ENCODE peak calls at places on chromosome 20, in six cellular contexts. I is fibroblast of lung; G is endodermal cell; T is naive thymus-derived CD4-positive, alpha-beta T cell; L is small intestine; J is stomach. X is an unnamed sample.

GRCh38 chr20:57069442-57069841 is 197.0 kb downstream of the BMP7 start:
- DNase-seq in L (no peak), J (no peak), I (no peak), T (no peak), G (no peak), X (no peak)

GRCh38 chr20:46230811-46231282 is 77.5 kb downstream of the CDH22 start:
- DNase-seq in L (no peak), T (no peak), G (peak; percentile 93), J (no peak), I (peak; percentile 40), X (no peak)

GRCh38 chr20:22453244-22454080 is 130.9 kb downstream of the FOXA2 start:
- DNase-seq in L (peak; percentile 69), I (no peak), J (no peak), T (no peak), G (no peak), X (no peak)

GRCh38 chr20:8940311-8940710 is 128.6 kb upstream of the PLCB4 start:
- DNase-seq in T (no peak), L (no peak), J (no peak), I (peak; percentile 44), G (no peak), X (no peak)

GRCh38 chr20:38997622-38998021 is 35.5 kb downstream of the DHX35 start:
- DNase-seq in I (peak; percentile 64), G (no peak), T (no peak), J (no peak), L (no peak), X (no peak)

GRCh38 chr20:7090753-7091310 is 323.3 kb downstream of the BMP2 start:
- DNase-seq in I (no peak), L (peak; percentile 1), J (no peak), T (no peak), G (peak; percentile 67), X (no peak)

GRCh38 chr20:25465398-25465797 is 57.9 kb downstream of the GINS1 start:
- DNase-seq in T (no peak), G (no peak), I (no peak), L (no peak), J (no peak), X (no peak)

GRCh38 chr20:47266847-47267515 is 89.5 kb downstream of the ZMYND8 start:
- DNase-seq in T (no peak), G (no peak), J (no peak), L (no peak), I (no peak), X (no peak)

GRCh38 chr20:12051206-12052163 is 133.8 kb downstream of the BTBD3 start:
- DNase-seq in G (no peak), J (no peak), T (no peak), L (no peak), I (no peak), X (no peak)

GRCh38 chr20:64188682-64189529 is 24.7 kb downstream of the MYT1 start:
- DNase-seq in I (peak; percentile 43), T (no peak), L (peak; percentile 59), G (peak; percentile 59), J (no peak), X (peak; percentile 64)

GRCh38 chr20:60586417-60587105 is 628.3 kb downstream of the CDH26 start:
- DNase-seq in I (no peak), L (no peak), J (no peak), T (no peak), G (no peak), X (no peak)

GRCh38 chr20:1434571-1435336 is 31.9 kb downstream of the NSFL1C start:
- DNase-seq in J (peak; percentile 30), I (peak; percentile 92), G (no peak), T (peak; percentile 32), L (peak; percentile 31), X (no peak)

GRCh38 chr20:62973033-62973745 is 20.7 kb downstream of the SLC17A9 start:
- DNase-seq in J (no peak), I (no peak), T (no peak), L (no peak), G (no peak), X (no peak)

GRCh38 chr20:10609276-10609675 is 64.5 kb downstream of the JAG1 start:
- DNase-seq in L (no peak), J (no peak), I (peak; percentile 75), G (no peak), T (no peak), X (no peak)

GRCh38 chr20:25761596-25761995 is 64.9 kb upstream of the ZNF337 start:
- DNase-seq in G (no peak), J (no peak), T (no peak), I (no peak), L (no peak), X (no peak)

GRCh38 chr20:57071283-57071701 is 195.1 kb downstream of the BMP7 start:
- DNase-seq in I (no peak), L (no peak), G (peak; percentile 93), T (no peak), J (no peak), X (no peak)

GRCh38 chr20:10060223-10060622 is 25.4 kb downstream of the ANKEF1 start:
- DNase-seq in J (no peak), I (peak; percentile 6), G (no peak), L (no peak), T (no peak), X (no peak)

GRCh38 chr20:9609892-9610502 is 95.6 kb downstream of the LAMP5 start:
- DNase-seq in T (no peak), G (peak; percentile 92), L (peak; percentile 70), J (peak; percentile 69), I (peak; percentile 47), X (peak; percentile 43)

GRCh38 chr20:33697129-33697528 is 10.9 kb upstream of the E2F1 start:
- DNase-seq in I (peak; percentile 75), G (no peak), T (no peak), J (no peak), L (no peak), X (no peak)

GRCh38 chr20:32312718-32313424 is 35.4 kb downstream of the KIF3B start:
- DNase-seq in G (no peak), T (no peak), L (peak; percentile 67), J (no peak), I (no peak), X (no peak)

GRCh38 chr20:56829788-56830385 is 200.8 kb downstream of the TFAP2C start:
- DNase-seq in J (no peak), I (no peak), L (no peak), G (peak; percentile 86), T (no peak), X (no peak)

GRCh38 chr20:57514273-57514751 is 10.6 kb downstream of the CTCFL start:
- DNase-seq in J (peak; percentile 76), L (peak; percentile 85), G (peak; percentile 91), T (no peak), I (peak; percentile 52), X (peak; percentile 45)

GRCh38 chr20:13261460-13262301 is 40.6 kb downstream of the ISM1 start:
- DNase-seq in T (peak; percentile 51), L (peak; percentile 34), G (peak; percentile 91), I (peak; percentile 9), J (peak; percentile 43), X (peak; percentile 64)

GRCh38 chr20:49455691-49456090 is 26.8 kb downstream of the KCNB1 start:
- DNase-seq in L (no peak), T (no peak), G (no peak), J (no peak), I (no peak), X (no peak)

GRCh38 chr20:37361336-37361735 is 15.4 kb downstream of the SRC start:
- DNase-seq in J (no peak), L (no peak), I (no peak), T (no peak), G (peak; percentile 36), X (no peak)

GRCh38 chr20:34713194-34713943 is 9.2 kb downstream of the TP53INP2 start:
- DNase-seq in G (no peak), I (peak; percentile 99), T (no peak), J (no peak), L (peak; percentile 82), X (no peak)
- H3K4me1 ChIP-seq in G (no peaks in the 10 kb centered on the region), I (peaks cover 20% of the 10 kb centered on the region), T (peaks cover 4% of the 10 kb centered on the region), J (peaks cover 25% of the 10 kb centered on the region), L (peaks cover 3% of the 10 kb centered on the region), X (no peaks in the 10 kb centered on the region)

GRCh38 chr20:20368414-20369352 is 779 bp downstream of the INSM1 start:
- DNase-seq in T (no peak), J (no peak), L (no peak), I (no peak), G (peak; percentile 57), X (no peak)

GRCh38 chr20:20371681-20372080 is 3.8 kb downstream of the INSM1 start:
- DNase-seq in T (no peak), G (no peak), I (no peak), J (no peak), L (no peak), X (no peak)

GRCh38 chr20:20369353-20370086 is 1.6 kb downstream of the INSM1 start:
- DNase-seq in T (no peak), I (no peak), L (peak; percentile 40), G (peak; percentile 88), J (peak; percentile 34), X (no peak)

GRCh38 chr20:20371133-20371532 is 3.2 kb downstream of the INSM1 start:
- DNase-seq in L (no peak), G (no peak), I (no peak), T (no peak), J (no peak), X (no peak)

GRCh38 chr20:20370087-20370575 is 2.2 kb downstream of the INSM1 start:
- DNase-seq in J (no peak), T (no peak), G (no peak), L (no peak), I (no peak), X (no peak)
- H3K4me3 ChIP-seq in J (peak overlapping the region; percentile 52), T (no peak overlapping the region), G (no peak overlapping the region), L (no peak overlapping the region), I (no peak overlapping the region), X (peak overlapping the region; percentile 50)

DNA sequence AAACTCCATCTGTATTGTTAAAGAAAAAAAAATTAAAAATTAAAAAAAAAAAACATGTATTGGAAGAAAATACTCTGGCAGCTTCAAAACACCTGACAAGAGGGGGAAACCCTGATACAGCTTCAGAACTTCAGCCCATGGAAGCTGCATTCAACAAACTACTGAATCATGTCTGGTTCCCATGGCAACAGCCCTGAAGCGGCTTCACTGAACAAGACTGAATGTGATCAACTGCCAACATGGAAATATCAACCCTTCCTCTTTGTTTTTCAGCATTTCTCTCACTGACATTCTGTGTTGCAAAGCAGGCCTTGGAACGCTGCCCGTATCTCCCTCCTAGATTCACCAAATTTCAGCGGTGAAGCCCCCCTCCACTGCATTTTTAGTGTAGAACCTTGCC is 91.3 kb upstream of the SHLD1 start:
- DNase-seq in L (no peak), T (peak; percentile 83), I (peak; percentile 90), J (peak; percentile 29), G (no peak), X (no peak)
- H3K4me1 ChIP-seq in L (no peaks in the 10 kb centered on the region), T (peaks cover 9% of the 10 kb centered on the region), I (peaks cover 3% of the 10 kb centered on the region), J (peaks cover 17% of the 10 kb centered on the region), G (no peaks in the 10 kb centered on the region), X (peaks cover 2% of the 10 kb centered on the region)

DNA sequence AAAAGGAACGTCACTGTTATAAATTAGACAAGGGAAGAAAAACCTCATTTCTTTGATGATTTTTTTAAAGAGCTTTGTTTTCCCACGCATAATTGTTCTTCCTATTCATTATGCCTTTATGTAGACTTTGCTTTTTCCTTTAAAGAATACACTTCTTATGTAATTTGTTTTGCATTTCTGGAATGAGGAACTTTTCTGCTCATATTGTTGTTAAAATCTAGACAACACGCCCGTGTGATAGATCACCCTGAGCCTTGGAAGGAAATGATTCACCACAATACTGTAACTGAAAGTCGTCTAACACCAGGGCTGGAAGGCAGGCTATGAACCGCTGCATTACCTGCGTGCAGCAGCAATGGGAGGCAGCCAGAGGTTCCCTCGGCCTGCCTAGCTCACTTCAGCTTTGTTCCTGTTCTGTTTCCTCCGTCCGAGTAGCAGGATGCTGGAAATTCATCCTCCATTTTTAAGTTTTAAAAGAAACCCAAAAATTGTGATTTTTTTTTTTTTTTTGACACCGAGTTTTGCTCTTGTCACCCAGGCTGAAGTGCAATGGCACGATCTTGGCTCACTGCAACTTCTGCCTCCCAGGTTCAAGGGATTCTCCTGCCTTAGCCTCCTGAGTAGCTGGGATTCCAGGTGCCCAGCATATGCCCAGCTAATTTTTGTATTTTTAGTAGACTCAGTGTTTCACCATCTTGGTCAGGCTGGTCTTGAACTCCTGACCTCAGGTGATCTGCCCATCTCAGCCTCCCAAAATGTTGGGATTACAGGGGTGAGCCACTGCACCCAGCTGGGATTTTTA is 49.6 kb upstream of the ZNF217 start:
- DNase-seq in L (peak; percentile 84), T (peak; percentile 81), J (peak; percentile 52), I (peak; percentile 88), G (no peak), X (no peak)
- H3K4me3 ChIP-seq in L (no peak overlapping the region), T (peak overlapping the region; percentile 56), J (peak overlapping the region; percentile 14), I (no peak overlapping the region), G (no peak overlapping the region), X (no peak overlapping the region)